ENCODE peak calls at places on chromosome 19, in six cellular contexts. One of them, this sample, is unnamed.

GRCh38 chr19:30130356-30131122 is 188.5 kb downstream of the URI1 start:
- DNase-seq in stomach: no peak
- DNase-seq in adrenal gland: no peak
- DNase-seq in transverse colon: no peak
- DNase-seq in IMR-90: no peak
- DNase-seq in A549: no peak
- DNase-seq in this sample: no peak

GRCh38 chr19:6694147-6694815 is 24.3 kb upstream of the TNFSF14 start:
- DNase-seq in stomach: no peak
- DNase-seq in adrenal gland: no peak
- DNase-seq in transverse colon: no peak
- DNase-seq in IMR-90: no peak
- DNase-seq in A549: peak; percentile 40
- DNase-seq in this sample: no peak

GRCh38 chr19:5567360-5567970 is at the start of gene TINCR:
- DNase-seq in stomach: no peak
- DNase-seq in adrenal gland: no peak
- DNase-seq in transverse colon: no peak
- DNase-seq in IMR-90: no peak
- DNase-seq in A549: no peak
- DNase-seq in this sample: no peak

GRCh38 chr19:55133639-55134444 is 15.2 kb downstream of the TNNT1 start:
- DNase-seq in stomach: no peak
- DNase-seq in adrenal gland: no peak
- DNase-seq in transverse colon: no peak
- DNase-seq in IMR-90: no peak
- DNase-seq in A549: no peak
- DNase-seq in this sample: no peak

GRCh38 chr19:30437869-30438268 is 65.7 kb downstream of the ZNF536 start:
- DNase-seq in stomach: no peak
- DNase-seq in adrenal gland: no peak
- DNase-seq in transverse colon: no peak
- DNase-seq in IMR-90: no peak
- DNase-seq in A549: no peak
- DNase-seq in this sample: no peak

GRCh38 chr19:37329686-37330085 is 41.2 kb upstream of the ZNF527 start:
- DNase-seq in stomach: no peak
- DNase-seq in adrenal gland: no peak
- DNase-seq in transverse colon: no peak
- DNase-seq in IMR-90: no peak
- DNase-seq in A549: peak; percentile 57
- DNase-seq in this sample: no peak

GRCh38 chr19:19568802-19569756 is 31.0 kb downstream of the CILP2 start:
- DNase-seq in stomach: no peak
- DNase-seq in adrenal gland: peak; percentile 31
- DNase-seq in transverse colon: no peak
- DNase-seq in IMR-90: peak; percentile 67
- DNase-seq in A549: no peak
- DNase-seq in this sample: no peak

GRCh38 chr19:55647732-55648656 is at the start of gene CCDC106:
- DNase-seq in stomach: peak; percentile 64
- DNase-seq in adrenal gland: peak; percentile 75
- DNase-seq in transverse colon: peak; percentile 72
- DNase-seq in IMR-90: peak; percentile 68
- DNase-seq in A549: peak; percentile 80
- DNase-seq in this sample: peak; percentile 72

GRCh38 chr19:49474545-49474930 is 523 bp downstream of the FLT3LG start:
- DNase-seq in stomach: no peak
- DNase-seq in adrenal gland: no peak
- DNase-seq in transverse colon: no peak
- DNase-seq in IMR-90: no peak
- DNase-seq in A549: no peak
- DNase-seq in this sample: no peak
- TF ChIP-seq POLR2A in stomach: no peak
- TF ChIP-seq POLR2A in adrenal gland: no peak
- TF ChIP-seq POLR2A in transverse colon: no peak
- TF ChIP-seq POLR2A in IMR-90: no peak
- TF ChIP-seq POLR2A in A549: no peak
- TF ChIP-seq POLR2A in this sample: no peak

GRCh38 chr19:44746946-44747738 is 1.4 kb upstream of the BCL3 start:
- DNase-seq in stomach: peak; percentile 93
- DNase-seq in adrenal gland: peak; percentile 98
- DNase-seq in transverse colon: peak; percentile 97
- DNase-seq in IMR-90: peak; percentile 96
- DNase-seq in A549: peak; percentile 98
- DNase-seq in this sample: peak; percentile 97
- H3K27ac ChIP-seq in stomach: peak overlapping the region; percentile 94
- H3K27ac ChIP-seq in adrenal gland: peak overlapping the region; percentile 75
- H3K27ac ChIP-seq in transverse colon: peak overlapping the region; percentile 96
- H3K27ac ChIP-seq in IMR-90: peak overlapping the region; percentile 97
- H3K27ac ChIP-seq in A549: peak overlapping the region; percentile 99
- H3K27ac ChIP-seq in this sample: peak overlapping the region; percentile 90

GRCh38 chr19:41981724-41982123 is 12.3 kb downstream of the ATP1A3 start:
- DNase-seq in stomach: no peak
- DNase-seq in adrenal gland: no peak
- DNase-seq in transverse colon: no peak
- DNase-seq in IMR-90: no peak
- DNase-seq in A549: no peak
- DNase-seq in this sample: no peak

GRCh38 chr19:41974652-41975051 is 15.5 kb upstream of the RABAC1 start:
- DNase-seq in stomach: no peak
- DNase-seq in adrenal gland: no peak
- DNase-seq in transverse colon: no peak
- DNase-seq in IMR-90: no peak
- DNase-seq in A549: no peak
- DNase-seq in this sample: no peak

GRCh38 chr19:41977916-41978315 is 16.1 kb downstream of the ATP1A3 start:
- DNase-seq in stomach: no peak
- DNase-seq in adrenal gland: no peak
- DNase-seq in transverse colon: no peak
- DNase-seq in IMR-90: no peak
- DNase-seq in A549: no peak
- DNase-seq in this sample: no peak

GRCh38 chr19:41978470-41978869 is 15.6 kb downstream of the ATP1A3 start:
- DNase-seq in stomach: no peak
- DNase-seq in adrenal gland: no peak
- DNase-seq in transverse colon: no peak
- DNase-seq in IMR-90: no peak
- DNase-seq in A549: no peak
- DNase-seq in this sample: no peak
- H3K4me3 ChIP-seq in stomach: no peak overlapping the region
- H3K4me3 ChIP-seq in adrenal gland: no peak overlapping the region
- H3K4me3 ChIP-seq in transverse colon: no peak overlapping the region
- H3K4me3 ChIP-seq in IMR-90: no peak overlapping the region
- H3K4me3 ChIP-seq in A549: no peak overlapping the region
- H3K4me3 ChIP-seq in this sample: no peak overlapping the region

DNA sequence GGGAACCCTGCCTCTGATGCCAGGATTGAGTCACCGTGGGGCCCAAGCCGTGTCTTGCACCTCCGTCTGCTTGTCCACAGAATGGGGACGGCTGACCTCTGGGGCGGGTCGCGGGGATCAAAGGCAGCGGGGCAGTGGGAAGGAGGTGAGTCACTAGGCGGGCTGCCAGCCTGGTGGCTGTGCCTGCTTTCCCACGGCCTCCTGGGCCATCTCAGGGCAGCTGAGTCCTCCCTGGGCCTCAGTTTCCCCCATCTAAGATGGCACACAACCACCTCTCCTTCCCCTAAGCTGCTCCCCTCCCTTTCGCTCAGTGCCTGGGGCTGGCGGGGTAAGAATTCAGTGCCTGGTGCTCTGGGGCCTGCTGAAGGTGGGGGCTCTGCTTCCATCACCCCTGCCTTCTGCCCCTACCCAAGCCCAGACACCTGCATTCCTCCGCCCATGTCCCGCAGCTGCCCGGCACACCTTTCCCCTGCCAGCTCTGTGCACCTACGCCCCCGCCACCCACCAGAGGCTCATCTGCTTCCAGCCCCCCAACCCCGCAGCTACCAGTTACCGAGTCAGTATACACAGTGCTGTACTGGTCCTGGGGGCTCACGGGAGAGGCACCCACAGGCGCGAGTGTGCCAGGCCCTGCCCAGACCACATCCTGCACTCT is 3.5 kb downstream of the MKNK2 start:
- DNase-seq in stomach: peak; percentile 82
- DNase-seq in adrenal gland: peak; percentile 93
- DNase-seq in transverse colon: peak; percentile 57
- DNase-seq in IMR-90: no peak
- DNase-seq in A549: peak; percentile 75
- DNase-seq in this sample: peak; percentile 87
- TF ChIP-seq POLR2A in stomach: no peak
- TF ChIP-seq POLR2A in adrenal gland: no peak
- TF ChIP-seq POLR2A in transverse colon: no peak
- TF ChIP-seq POLR2A in IMR-90: no peak
- TF ChIP-seq POLR2A in A549: no peak
- TF ChIP-seq POLR2A in this sample: no peak

GRCh38 chr19:36141039-36141914 is 1.4 kb downstream of the CAPNS1 start:
- DNase-seq in stomach: peak; percentile 91
- DNase-seq in adrenal gland: peak; percentile 85
- DNase-seq in transverse colon: peak; percentile 93
- DNase-seq in IMR-90: peak; percentile 76
- DNase-seq in A549: peak; percentile 96
- DNase-seq in this sample: peak; percentile 94
- H3K27ac ChIP-seq in stomach: peak overlapping the region; percentile 95
- H3K27ac ChIP-seq in adrenal gland: no peak overlapping the region
- H3K27ac ChIP-seq in transverse colon: peak overlapping the region; percentile 99
- H3K27ac ChIP-seq in IMR-90: no peak overlapping the region
- H3K27ac ChIP-seq in A549: peak overlapping the region; percentile 95
- H3K27ac ChIP-seq in this sample: peak overlapping the region; percentile 96

GRCh38 chr19:39506944-39507714 is 7.8 kb upstream of the SELENOV start:
- DNase-seq in stomach: no peak
- DNase-seq in adrenal gland: no peak
- DNase-seq in transverse colon: no peak
- DNase-seq in IMR-90: peak; percentile 67
- DNase-seq in A549: peak; percentile 94
- DNase-seq in this sample: no peak
- H3K4me3 ChIP-seq in stomach: peak overlapping the region; percentile 56
- H3K4me3 ChIP-seq in adrenal gland: no peak overlapping the region
- H3K4me3 ChIP-seq in transverse colon: no peak overlapping the region
- H3K4me3 ChIP-seq in IMR-90: peak overlapping the region; percentile 65
- H3K4me3 ChIP-seq in A549: peak overlapping the region; percentile 66
- H3K4me3 ChIP-seq in this sample: peak overlapping the region; percentile 53

DNA sequence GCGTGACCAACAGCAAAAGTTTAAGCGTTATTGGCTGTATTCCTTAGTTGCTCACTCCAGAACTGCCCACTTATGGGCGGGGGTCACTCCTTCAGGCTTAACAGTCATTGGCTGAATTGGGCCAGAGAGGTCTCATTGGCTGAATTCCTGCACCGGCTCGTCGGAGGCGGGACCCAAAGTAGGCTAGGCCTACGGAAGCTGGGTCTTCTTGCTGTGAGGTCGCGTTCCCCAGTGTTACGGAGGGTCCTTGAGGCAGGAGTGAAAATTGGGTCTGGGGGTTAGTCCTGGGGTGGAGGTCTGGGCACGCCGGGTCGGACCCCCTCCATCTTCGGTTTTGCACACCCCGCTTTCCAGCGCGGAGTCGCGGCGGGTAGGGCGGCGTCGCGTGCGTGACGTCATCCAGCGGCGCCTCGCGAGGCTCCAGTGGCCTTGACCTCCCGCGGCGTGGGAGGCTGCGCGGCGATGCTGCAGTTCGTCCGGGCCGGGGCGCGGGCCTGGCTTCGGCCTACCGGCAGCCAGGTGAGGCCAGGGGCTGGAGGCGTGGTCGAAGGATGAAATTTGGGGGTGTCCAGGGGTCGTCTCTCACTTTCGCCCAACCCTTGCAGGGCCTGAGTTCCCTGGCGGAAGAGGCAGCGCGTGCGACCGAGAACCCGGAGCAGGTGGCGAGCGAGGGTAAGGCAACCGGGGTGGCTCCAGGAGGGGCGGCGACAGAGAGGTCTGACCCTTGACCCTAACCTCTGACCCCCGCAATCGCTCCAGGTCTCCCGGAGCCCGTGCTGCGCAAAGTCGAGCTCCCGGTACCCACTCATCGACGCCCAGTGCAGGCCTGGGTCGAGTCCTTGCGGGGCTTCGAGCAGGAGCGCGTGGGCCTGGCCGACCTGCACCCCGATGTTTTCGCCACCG is at the start of gene MRPL4:
- DNase-seq in stomach: peak; percentile 95
- DNase-seq in adrenal gland: peak; percentile 98
- DNase-seq in transverse colon: peak; percentile 96
- DNase-seq in IMR-90: peak; percentile 99
- DNase-seq in A549: peak; percentile 97
- DNase-seq in this sample: peak; percentile 95
- TF ChIP-seq POLR2A in stomach: no peak
- TF ChIP-seq POLR2A in adrenal gland: peak; percentile 56
- TF ChIP-seq POLR2A in transverse colon: peak; percentile 69
- TF ChIP-seq POLR2A in IMR-90: no peak
- TF ChIP-seq POLR2A in A549: peak; percentile 52
- TF ChIP-seq POLR2A in this sample: peak; percentile 27

DNA sequence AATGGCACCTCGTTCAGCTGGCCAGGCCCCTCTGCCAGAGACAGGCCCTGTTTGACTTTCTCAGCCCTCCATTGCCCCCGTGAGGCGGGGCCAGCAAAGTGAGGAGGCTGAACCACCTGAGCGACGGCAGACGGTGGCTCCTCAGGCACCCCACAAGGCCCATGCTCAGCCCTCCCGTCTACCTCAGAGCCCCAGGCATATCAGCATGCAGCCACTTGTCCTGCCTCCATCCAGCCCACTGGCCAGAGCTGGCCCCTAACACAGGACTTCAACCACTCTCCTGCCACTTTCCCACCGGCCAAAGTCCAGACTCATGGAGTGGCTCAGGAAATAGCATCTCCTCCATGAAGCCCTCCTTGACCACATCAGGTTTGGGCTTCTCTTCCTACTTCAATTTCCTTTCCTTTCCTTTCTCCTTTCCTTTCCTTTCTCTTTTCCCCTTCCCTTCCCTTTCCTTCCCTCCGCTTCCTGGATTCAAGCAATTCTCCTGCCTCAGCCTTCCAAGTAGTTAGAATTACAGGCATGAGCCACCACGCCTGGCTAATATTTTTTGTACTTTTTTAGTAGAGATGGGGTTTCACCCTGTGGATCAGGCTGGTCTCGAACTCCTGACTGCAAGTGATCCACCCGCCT is 9.3 kb downstream of the SLC7A10 start:
- DNase-seq in stomach: no peak
- DNase-seq in adrenal gland: no peak
- DNase-seq in transverse colon: no peak
- DNase-seq in IMR-90: no peak
- DNase-seq in A549: no peak
- DNase-seq in this sample: no peak
- H3K27ac ChIP-seq in stomach: no peak overlapping the region
- H3K27ac ChIP-seq in adrenal gland: no peak overlapping the region
- H3K27ac ChIP-seq in transverse colon: no peak overlapping the region
- H3K27ac ChIP-seq in IMR-90: no peak overlapping the region
- H3K27ac ChIP-seq in A549: no peak overlapping the region
- H3K27ac ChIP-seq in this sample: no peak overlapping the region

DNA sequence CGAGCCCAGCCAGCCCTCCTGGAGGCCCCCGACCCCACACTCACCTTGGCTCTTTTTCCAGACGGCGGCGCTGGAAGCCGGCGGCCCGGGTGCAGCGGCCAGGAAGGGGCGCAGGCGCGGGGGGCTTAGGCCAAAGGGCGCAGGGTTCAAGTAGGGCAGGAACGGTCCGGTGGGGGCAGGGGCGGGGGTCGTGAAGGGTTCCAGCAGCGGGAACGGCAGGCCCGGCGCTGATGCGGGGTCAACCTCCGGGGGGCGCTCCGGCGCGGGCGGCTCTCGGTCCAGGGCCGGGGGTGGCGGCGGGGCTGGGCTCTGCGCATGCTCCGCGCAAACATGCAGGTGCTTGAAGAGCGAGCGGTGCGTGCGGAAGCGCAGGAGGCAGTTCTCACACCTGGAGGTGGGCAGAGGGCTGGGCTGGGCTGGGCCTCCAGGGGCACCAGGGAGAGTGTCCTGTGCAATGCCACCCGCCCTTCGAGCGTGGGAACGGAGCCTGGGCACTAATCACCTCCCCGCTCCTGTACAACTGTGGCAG is 2.3 kb downstream of the ZNF414 start:
- DNase-seq in stomach: no peak
- DNase-seq in adrenal gland: no peak
- DNase-seq in transverse colon: no peak
- DNase-seq in IMR-90: no peak
- DNase-seq in A549: no peak
- DNase-seq in this sample: peak; percentile 46
- H3K4me3 ChIP-seq in stomach: no peak overlapping the region
- H3K4me3 ChIP-seq in adrenal gland: no peak overlapping the region
- H3K4me3 ChIP-seq in transverse colon: no peak overlapping the region
- H3K4me3 ChIP-seq in IMR-90: no peak overlapping the region
- H3K4me3 ChIP-seq in A549: no peak overlapping the region
- H3K4me3 ChIP-seq in this sample: no peak overlapping the region